ENCODE peak calls at places on chromosome 1, in five cellular contexts. U is CD8-positive, alpha-beta memory T cell; M is tibial nerve; G is suprapubic skin; Y is adrenal gland. E is an unnamed sample.

GRCh38 chr1:159121526-159121925 is 45.0 kb upstream of the AIM2 start:
- DNase-seq in G (no peak), Y (no peak), U (no peak), M (no peak), E (no peak)

GRCh38 chr1:235783148-235783776 is 83.4 kb downstream of the LYST start:
- DNase-seq in U (no peak), G (no peak), M (no peak), Y (no peak), E (peak)

GRCh38 chr1:26853156-26853555 is 9.8 kb upstream of the SFN start:
- DNase-seq in Y (peak), U (peak), M (peak), G (peak), E (no peak)

GRCh38 chr1:21254335-21254951 is 35.8 kb downstream of the ECE1 start:
- DNase-seq in U (no peak), Y (no peak), G (no peak), M (no peak), E (peak)

GRCh38 chr1:22915816-22916468 is 56.7 kb downstream of the LACTBL1 start:
- DNase-seq in G (no peak), M (no peak), U (no peak), Y (no peak), E (no peak)

GRCh38 chr1:228141082-228141870 is 1.2 kb downstream of the GUK1 start:
- DNase-seq in G (no peak), M (peak), U (peak), Y (peak), E (no peak)

GRCh38 chr1:104706631-104707147 is 957.0 kb downstream of the AMY1C start:
- DNase-seq in G (no peak), Y (no peak), U (no peak), M (no peak), E (no peak)

GRCh38 chr1:11735854-11736745 is at the start of gene AGTRAP:
- DNase-seq in U (peak), G (peak), Y (peak), M (peak), E (no peak)

GRCh38 chr1:60963167-60963909 is 119.0 kb upstream of the NFIA start:
- DNase-seq in M (no peak), Y (no peak), U (no peak), G (no peak), E (no peak)

GRCh38 chr1:7474786-7475502 is 296.2 kb upstream of the VAMP3 start:
- DNase-seq in Y (no peak), G (no peak), M (no peak), U (no peak), E (no peak)

GRCh38 chr1:52920791-52921291 is 699 bp downstream of the ECHDC2 start:
- DNase-seq in Y (peak), G (no peak), U (no peak), M (no peak), E (no peak)

GRCh38 chr1:26112407-26112775 is 767 bp downstream of the PDIK1L start:
- DNase-seq in Y (peak), G (no peak), M (no peak), U (no peak), E (no peak)

GRCh38 chr1:230090194-230090711 is 23.2 kb downstream of the GALNT2 start:
- DNase-seq in M (no peak), Y (peak), G (no peak), U (no peak), E (no peak)

GRCh38 chr1:109657970-109658369 is 2.1 kb downstream of the GSTM4 start:
- DNase-seq in G (no peak), M (no peak), Y (no peak), U (no peak), E (no peak)

GRCh38 chr1:189962171-189962570 is 515.5 kb downstream of the BRINP3 start:
- DNase-seq in M (no peak), Y (no peak), U (no peak), G (no peak), E (no peak)

GRCh38 chr1:38013027-38013588 is 574 bp downstream of the UTP11 start:
- DNase-seq in U (no peak), Y (peak), M (no peak), G (no peak), E (no peak)

GRCh38 chr1:12593621-12594066 is 24.4 kb downstream of the DHRS3 start:
- DNase-seq in G (no peak), M (peak), U (no peak), Y (no peak), E (no peak)

GRCh38 chr1:50422675-50422945 is 633 bp downstream of the DMRTA2 start:
- DNase-seq in U (no peak), M (no peak), Y (no peak), G (no peak), E (no peak)

GRCh38 chr1:246417152-246417812 is 89.8 kb downstream of the SMYD3 start:
- DNase-seq in M (no peak), U (no peak), Y (no peak), G (no peak), E (no peak)

DNA sequence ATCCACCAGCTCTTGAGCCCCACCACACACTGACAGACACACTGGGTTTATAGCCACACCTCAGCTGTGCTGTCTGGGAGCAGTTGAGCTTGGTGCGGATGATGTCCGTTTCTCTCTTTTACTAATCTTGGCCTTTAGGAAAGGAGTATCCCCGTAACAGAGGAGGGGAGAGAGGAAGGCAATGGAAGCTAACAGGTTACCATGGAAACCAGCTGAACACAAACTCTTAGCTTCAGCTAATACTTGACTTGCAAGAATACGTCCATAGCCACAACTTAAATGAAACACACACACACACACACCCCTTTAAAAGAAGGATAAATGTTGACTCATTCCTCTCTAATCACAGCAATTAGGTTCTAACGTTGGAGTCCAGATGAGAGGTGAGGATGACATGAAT is 28.0 kb upstream of the LRRN2 start:
- DNase-seq in M (no peak), Y (no peak), U (no peak), G (no peak), E (no peak)
- H3K27ac ChIP-seq in M (no peak), Y (no peak), U (no peak), G (no peak), E (no peak)

DNA sequence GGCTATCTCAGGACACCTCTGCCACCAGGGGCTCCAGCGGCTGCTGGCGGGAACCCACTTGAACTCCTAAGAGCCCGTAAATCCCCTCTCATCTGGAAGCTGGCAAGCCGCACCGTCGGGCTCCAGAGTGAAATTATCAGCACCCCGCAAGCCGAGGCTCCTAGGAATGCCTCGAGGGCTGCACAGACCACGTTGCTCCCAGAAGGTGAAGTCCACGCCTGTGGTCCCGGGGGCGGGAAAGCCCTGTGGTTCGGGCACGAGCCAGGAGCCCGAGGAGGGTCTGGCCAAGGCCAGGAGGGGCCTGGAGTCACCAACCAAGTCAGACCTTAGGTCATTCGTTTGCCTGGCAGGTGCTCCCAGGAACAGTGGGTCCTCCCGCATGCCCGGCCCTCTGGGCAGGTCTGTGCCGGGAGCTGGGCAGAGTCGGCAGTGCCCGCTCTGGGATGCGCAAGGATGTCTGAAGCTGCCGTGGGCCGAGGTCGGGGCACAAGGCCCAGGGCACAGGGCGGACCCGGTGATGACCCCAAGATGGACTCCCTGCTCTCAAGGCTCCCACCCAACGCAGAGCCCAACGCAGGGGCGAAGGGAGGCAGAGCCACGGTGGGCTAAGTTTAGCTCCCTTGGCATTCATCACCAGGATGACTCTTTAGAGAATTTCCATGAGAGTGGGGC is 8.9 kb downstream of the ACTRT2 start:
- DNase-seq in M (no peak), G (peak), Y (no peak), U (no peak), E (no peak)
- H3K27ac ChIP-seq in M (no peak), G (no peak), Y (no peak), U (no peak), E (no peak)

GRCh38 chr1:46131093-46131492 is 1.3 kb downstream of the PIK3R3 start:
- DNase-seq in Y (no peak), U (no peak), M (no peak), G (no peak), E (no peak)
- H3K27ac ChIP-seq in Y (no peak), U (no peak), M (no peak), G (peak), E (peak)

DNA sequence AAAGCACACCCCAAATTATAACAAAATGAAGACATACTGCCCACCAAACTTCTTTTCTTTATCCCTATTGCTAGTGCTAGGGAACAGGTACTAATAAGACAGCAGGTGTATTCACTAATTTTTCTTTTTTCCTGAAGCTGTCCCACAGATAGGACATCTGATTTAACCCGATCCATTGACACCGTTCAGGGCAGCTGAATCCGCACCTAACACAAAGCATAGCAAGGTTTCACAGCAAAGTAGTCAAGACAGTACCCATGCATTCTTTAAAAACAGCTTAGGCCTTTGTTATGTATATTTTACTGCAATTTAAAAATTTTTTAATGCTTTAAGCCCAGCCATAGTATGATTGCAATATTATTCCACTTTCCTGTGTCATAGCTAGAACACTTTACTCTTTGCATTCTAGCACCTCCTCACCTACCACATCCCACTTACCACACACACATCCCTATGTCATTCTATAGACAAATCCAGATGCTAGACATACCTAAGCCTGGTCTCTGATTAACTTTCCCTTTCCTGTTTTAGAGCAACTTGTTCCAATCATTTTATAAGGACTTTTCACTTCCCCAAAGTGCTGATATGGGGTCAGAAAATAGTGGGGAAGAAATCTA is 40.4 kb downstream of the GATAD2B start:
- DNase-seq in Y (no peak), M (no peak), G (no peak), U (no peak), E (no peak)
- H3K27ac ChIP-seq in Y (no peak), M (no peak), G (no peak), U (no peak), E (peak)

DNA sequence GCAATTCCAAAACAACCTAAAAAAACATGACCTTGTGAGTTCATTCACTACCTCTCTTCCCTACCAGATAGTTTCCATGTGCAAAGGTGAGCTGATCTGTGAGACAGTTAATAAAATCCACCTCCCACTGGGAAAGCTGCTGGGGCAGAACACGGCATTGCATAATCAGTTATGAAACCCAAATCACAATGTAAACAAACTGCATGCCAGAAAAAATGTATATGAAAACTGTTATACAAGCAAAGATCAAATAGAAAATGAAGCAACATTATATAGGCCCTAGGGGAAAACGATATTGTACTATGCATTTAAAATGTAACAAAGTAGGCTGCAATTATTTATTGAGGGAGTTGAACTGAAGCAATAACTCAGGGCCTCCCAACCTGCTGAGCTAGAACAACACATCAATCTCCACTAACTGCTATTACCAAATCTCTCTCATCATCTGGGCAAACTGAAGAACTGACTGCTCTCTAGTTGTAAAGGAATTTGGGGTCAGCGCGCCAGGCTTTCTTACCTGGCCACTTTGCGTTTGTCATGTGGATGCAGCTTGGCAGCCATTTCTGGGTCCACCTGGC is 31.0 kb downstream of the TRIT1 start:
- DNase-seq in U (no peak), M (no peak), G (no peak), Y (no peak), E (peak)
- H3K27ac ChIP-seq in U (no peak), M (no peak), G (peak), Y (no peak), E (peak)

GRCh38 chr1:9894115-9894514 is 16.0 kb downstream of the CTNNBIP1 start:
- DNase-seq in G (no peak), M (no peak), Y (no peak), U (no peak), E (no peak)
- H3K27ac ChIP-seq in G (peak), M (no peak), Y (no peak), U (no peak), E (peak)

GRCh38 chr1:76868154-76868882 is 1.0 kb downstream of the ST6GALNAC5 start:
- DNase-seq in G (no peak), M (no peak), Y (peak), U (no peak), E (no peak)
- H3K27ac ChIP-seq in G (no peak), M (peak), Y (no peak), U (no peak), E (no peak)

GRCh38 chr1:87684194-87684593 is 355.5 kb downstream of the LMO4 start:
- DNase-seq in M (no peak), U (no peak), Y (no peak), G (no peak), E (no peak)
- H3K27ac ChIP-seq in M (no peak), U (no peak), Y (no peak), G (no peak), E (no peak)